ENCODE peak calls at places on chromosome 4, in five cellular contexts. D is H1, W is GM12878, X is stomach, E is tibial nerve. J is an unnamed sample.

GRCh38 chr4:48570646-48571220 is 80.7 kb downstream of the ZAR1 start:
- DNase-seq in D (no peak), X (no peak), W (no peak), E (no peak), J (no peak)

GRCh38 chr4:47238697-47239096 is 207.3 kb downstream of the GABRB1 start:
- DNase-seq in X (no peak), W (no peak), E (no peak), D (no peak), J (no peak)

GRCh38 chr4:170058745-170059144 is 31.0 kb downstream of the AADAT start:
- DNase-seq in W (no peak), E (no peak), X (no peak), D (no peak), J (no peak)

GRCh38 chr4:37873383-37873782 is 17.5 kb upstream of the TBC1D1 start:
- DNase-seq in D (no peak), X (no peak), W (no peak), E (no peak), J (no peak)

GRCh38 chr4:6942238-6942800 is 32.7 kb downstream of the TBC1D14 start:
- DNase-seq in W (peak; percentile 66), X (no peak), D (no peak), E (no peak), J (no peak)

GRCh38 chr4:158750379-158750778 is 18.4 kb upstream of the FNIP2 start:
- DNase-seq in W (no peak), E (no peak), D (no peak), X (no peak), J (no peak)

GRCh38 chr4:172245493-172245892 is 432.3 kb downstream of the GALNTL6 start:
- DNase-seq in E (no peak), D (no peak), X (no peak), W (no peak), J (no peak)

GRCh38 chr4:177177446-177178160 is 132.1 kb upstream of the NEIL3 start:
- DNase-seq in X (no peak), E (no peak), W (no peak), D (no peak), J (no peak)

GRCh38 chr4:5857199-5857598 is 35.7 kb downstream of the CRMP1 start:
- DNase-seq in E (no peak), D (no peak), W (no peak), X (no peak), J (no peak)

GRCh38 chr4:25144870-25145481 is 15.3 kb downstream of the SEPSECS start:
- DNase-seq in E (no peak), X (no peak), D (no peak), W (no peak), J (no peak)

GRCh38 chr4:138439143-138439581 is 197.0 kb upstream of the SLC7A11 start:
- DNase-seq in D (no peak), X (no peak), W (no peak), E (no peak), J (no peak)

GRCh38 chr4:53804719-53805118 is 213.4 kb upstream of the LNX1 start:
- DNase-seq in D (peak; percentile 66), W (peak; percentile 12), X (peak; percentile 67), E (no peak), J (peak; percentile 54)

GRCh38 chr4:141676087-141676486 is 39.7 kb downstream of the IL15 start:
- DNase-seq in D (no peak), X (no peak), W (no peak), E (no peak), J (no peak)

GRCh38 chr4:57612279-57612678 is 502.1 kb upstream of the IGFBP7 start:
- DNase-seq in E (no peak), X (no peak), D (no peak), W (no peak), J (no peak)

GRCh38 chr4:113899260-113900177 is 79.9 kb downstream of the ARSJ start:
- DNase-seq in X (no peak), E (no peak), D (no peak), W (peak; percentile 45), J (no peak)

GRCh38 chr4:101348367-101348827 is 1.1 kb upstream of the PPP3CA start:
- DNase-seq in W (no peak), D (peak; percentile 73), E (no peak), X (peak; percentile 38), J (no peak)

GRCh38 chr4:102759835-102760644 is 728 bp downstream of the MANBA start:
- DNase-seq in E (peak; percentile 41), X (peak; percentile 27), D (no peak), W (peak; percentile 40), J (peak; percentile 76)

GRCh38 chr4:113383111-113383785 is 333.8 kb downstream of the ANK2 start:
- DNase-seq in D (no peak), X (no peak), E (peak; percentile 26), W (no peak), J (no peak)

GRCh38 chr4:102342404-102343074 is 2.7 kb downstream of the SLC39A8 start:
- DNase-seq in W (no peak), D (no peak), E (no peak), X (no peak), J (no peak)

GRCh38 chr4:118753685-118754084 is 68.5 kb downstream of the METTL14 start:
- DNase-seq in W (no peak), X (no peak), E (no peak), D (no peak), J (no peak)

GRCh38 chr4:56757270-56757746 is 64.2 kb downstream of the SPINK2 start:
- DNase-seq in W (no peak), E (no peak), D (no peak), X (no peak), J (no peak)

GRCh38 chr4:7285244-7286122 is 93.1 kb downstream of the SORCS2 start:
- DNase-seq in W (no peak), E (no peak), D (no peak), X (no peak), J (no peak)

GRCh38 chr4:39205000-39205399 is 22.7 kb downstream of the WDR19 start:
- DNase-seq in D (no peak), X (no peak), E (no peak), W (no peak), J (no peak)

GRCh38 chr4:173182403-173182802 is 13.8 kb downstream of the GALNT7 start:
- DNase-seq in D (no peak), X (no peak), W (no peak), E (no peak), J (no peak)

GRCh38 chr4:67035501-67035900 is 509.8 kb downstream of the CENPC start:
- DNase-seq in W (no peak), X (no peak), E (no peak), D (no peak), J (no peak)

GRCh38 chr4:174262624-174263444 is 20.6 kb downstream of the FBXO8 start:
- DNase-seq in X (no peak), W (no peak), D (no peak), E (no peak), J (no peak)

GRCh38 chr4:186161138-186161537 is 30.2 kb upstream of the CYP4V2 start:
- DNase-seq in D (no peak), W (peak; percentile 63), E (no peak), X (no peak), J (no peak)

GRCh38 chr4:57876934-57877554 is 766.9 kb upstream of the IGFBP7 start:
- DNase-seq in X (no peak), D (no peak), W (no peak), E (no peak), J (no peak)

DNA sequence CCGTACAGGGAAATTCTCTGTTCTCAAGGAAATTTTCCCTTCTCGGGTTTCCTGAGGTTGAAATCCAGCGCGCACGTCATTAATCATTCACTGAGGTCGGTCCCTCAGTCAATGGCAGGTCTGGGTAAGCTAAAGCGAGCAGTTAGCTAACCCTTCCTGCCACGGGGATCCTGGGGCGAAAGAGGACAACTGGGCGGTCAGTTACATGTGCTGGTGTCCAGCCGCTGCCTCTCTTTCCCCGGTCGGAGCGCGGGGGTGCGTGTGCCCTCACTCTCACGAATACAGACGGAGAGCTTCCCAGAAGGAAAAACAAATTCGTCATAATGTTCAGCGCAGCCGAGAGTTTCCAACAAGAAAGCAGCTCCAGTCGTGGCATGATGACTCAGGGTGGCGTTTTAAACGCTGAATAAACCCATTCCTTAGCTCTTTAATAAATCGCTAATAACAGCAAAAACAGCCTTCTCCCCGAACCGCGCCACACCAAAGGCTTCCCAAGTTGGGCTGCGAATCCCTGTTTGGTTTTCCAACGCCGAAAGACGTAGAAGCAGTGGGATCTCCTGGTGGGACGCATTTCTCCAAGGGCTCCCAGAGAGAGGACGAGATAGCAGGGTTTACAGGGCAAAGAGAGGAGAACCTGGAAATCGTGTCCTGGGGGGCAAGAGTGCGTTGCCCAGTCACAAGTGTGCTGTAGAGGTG is 745 bp upstream of the FGF5 start:
- DNase-seq in D (no peak), X (no peak), W (no peak), E (no peak), J (no peak)
- TF ChIP-seq POLR2A in D (no peak), X (no peak), W (no peak), E (no peak), J (no peak)

GRCh38 chr4:168580228-168580627 is 83.4 kb downstream of the PALLD start:
- DNase-seq in E (no peak), X (no peak), W (no peak), D (no peak), J (no peak)

GRCh38 chr4:168587326-168588125 is 90.7 kb downstream of the PALLD start:
- DNase-seq in X (no peak), D (no peak), E (peak; percentile 9), W (no peak), J (no peak)

GRCh38 chr4:168585168-168586091 is 88.6 kb downstream of the PALLD start:
- DNase-seq in W (no peak), E (peak; percentile 91), X (peak; percentile 77), D (peak; percentile 78), J (peak; percentile 81)

GRCh38 chr4:168586926-168587325 is 90.1 kb downstream of the PALLD start:
- DNase-seq in W (no peak), E (no peak), D (no peak), X (no peak), J (no peak)

GRCh38 chr4:168584321-168584771 is 87.5 kb downstream of the PALLD start:
- DNase-seq in W (no peak), D (no peak), E (no peak), X (no peak), J (no peak)
- TF ChIP-seq EP300 in W (no peak), D (no peak), E (no peak), X (no peak), J (no peak)

GRCh38 chr4:108650212-108651067 is at the start of gene OSTC:
- DNase-seq in E (peak; percentile 97), W (peak; percentile 63), X (peak; percentile 96), D (peak; percentile 93), J (peak; percentile 96)
- TF ChIP-seq POLR2A in E (peak; percentile 50), W (peak; percentile 94), X (no peak), D (peak; percentile 88), J (no peak)

DNA sequence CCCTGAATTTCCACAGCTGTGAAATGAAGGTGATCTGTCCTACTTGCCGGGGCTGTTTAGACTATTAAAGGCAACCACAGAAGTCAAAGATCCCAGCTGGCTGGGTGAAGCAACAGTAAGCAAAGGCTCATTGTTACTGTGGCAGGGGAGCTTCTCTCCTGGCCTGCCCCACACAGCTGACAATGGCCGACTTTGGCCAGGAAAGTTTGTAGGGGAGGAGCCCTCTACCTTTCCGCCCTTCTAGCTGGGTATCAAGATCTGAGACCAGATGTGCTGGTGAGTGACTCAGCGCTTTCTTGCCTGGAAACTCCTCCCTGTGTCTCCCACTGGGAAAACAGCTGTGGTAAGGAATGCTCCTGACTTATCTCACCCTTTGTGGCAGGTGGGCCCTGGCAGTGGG is 21.1 kb downstream of the RASSF6 start:
- DNase-seq in W (no peak), E (no peak), X (peak; percentile 69), D (peak; percentile 52), J (no peak)
- TF ChIP-seq EP300 in W (no peak), E (no peak), X (no peak), D (no peak), J (no peak)

J was measured in upper lobe of left lung.